ENCODE peak calls at places on chromosomes 1 and 21, in four cellular contexts. X is heart left ventricle, N is OCI-LY7, W is aorta. A is an unnamed sample.
A peak's percentile ranks its signal among the peaks of the same experiment; 100 is the strongest.

GRCh38 chr1:232044728-232045127 is 418.1 kb downstream of the DISC1 start:
- DNase-seq in N (no peak), X (no peak), W (no peak), A (no peak)

GRCh38 chr1:2480986-2481364 is 4.9 kb downstream of the PLCH2 start:
- DNase-seq in W (no peak), X (no peak), N (no peak), A (no peak)

GRCh38 chr1:25743164-25744139 is 56.5 kb upstream of the SELENON start:
- DNase-seq in X (peak; percentile 92), N (no peak), W (peak; percentile 93), A (peak; percentile 94)

GRCh38 chr1:37808369-37809319 is 636 bp upstream of the YRDC start:
- DNase-seq in N (peak; percentile 37), W (peak; percentile 82), X (peak; percentile 76), A (peak; percentile 94)

GRCh38 chr1:12434174-12434573 is 183.8 kb downstream of the DHRS3 start:
- DNase-seq in N (no peak), W (peak; percentile 61), X (no peak), A (no peak)

GRCh38 chr1:229381234-229381633 is 38.4 kb upstream of the CCSAP start:
- DNase-seq in N (no peak), X (no peak), W (no peak), A (no peak)

GRCh38 chr1:230069813-230070212 is 2.8 kb downstream of the GALNT2 start:
- DNase-seq in N (no peak), W (no peak), X (no peak), A (peak; percentile 39)

GRCh38 chr1:110595311-110595710 is 10.8 kb downstream of the KCNA2 start:
- DNase-seq in N (no peak), W (no peak), X (no peak), A (no peak)

GRCh38 chr1:40316595-40317393 is at the start of gene COL9A2:
- DNase-seq in W (peak; percentile 68), X (peak; percentile 74), N (peak; percentile 75), A (no peak)

GRCh38 chr21:37829447-37829846 is 86.8 kb downstream of the KCNJ6 start:
- DNase-seq in N (no peak), X (no peak), W (no peak), A (peak; percentile 74)

GRCh38 chr1:50603274-50604271 is 180.3 kb upstream of the DMRTA2 start:
- DNase-seq in X (no peak), W (no peak), N (no peak), A (no peak)

GRCh38 chr1:101257500-101258325 is 20.9 kb downstream of the S1PR1 start:
- DNase-seq in W (no peak), N (no peak), X (no peak), A (peak; percentile 66)

GRCh38 chr1:94335950-94336349 is 82.2 kb upstream of the ABCD3 start:
- DNase-seq in W (peak; percentile 69), N (peak; percentile 16), X (no peak), A (peak; percentile 76)

GRCh38 chr1:9494936-9495758 is 44.1 kb upstream of the SLC25A33 start:
- DNase-seq in X (peak; percentile 77), N (peak; percentile 82), W (peak; percentile 58), A (peak; percentile 63)

GRCh38 chr1:213060836-213061235 is 9.8 kb downstream of the RPS6KC1 start:
- DNase-seq in N (no peak), X (no peak), W (no peak), A (no peak)

GRCh38 chr1:72186733-72187307 is 95.5 kb downstream of the NEGR1 start:
- DNase-seq in W (no peak), X (no peak), N (no peak), A (no peak)

GRCh38 chr1:220655509-220655908 is 34.7 kb upstream of the C1orf115 start:
- DNase-seq in X (no peak), N (no peak), W (no peak), A (no peak)

GRCh38 chr1:163056832-163057231 is 12.3 kb upstream of the RGS4 start:
- DNase-seq in W (no peak), X (no peak), N (no peak), A (no peak)

GRCh38 chr1:47592296-47592975 is 154.6 kb downstream of the FOXD2 start:
- DNase-seq in X (no peak), N (no peak), W (no peak), A (no peak)

GRCh38 chr1:68057564-68057963 is 7.1 kb upstream of the DIRAS3 start:
- DNase-seq in N (no peak), X (no peak), W (no peak), A (no peak)

GRCh38 chr1:220887868-220888664 is 8.8 kb downstream of the HLX start:
- DNase-seq in X (no peak), N (no peak), W (no peak), A (peak; percentile 25)

GRCh38 chr1:22673486-22674409 is 20.7 kb downstream of the C1QB start:
- DNase-seq in X (no peak), W (peak; percentile 67), N (peak; percentile 36), A (peak; percentile 58)

GRCh38 chr1:111795401-111795800 is 39.7 kb downstream of the DDX20 start:
- DNase-seq in X (no peak), N (no peak), W (no peak), A (no peak)

GRCh38 chr1:24566266-24566867 is 10.5 kb downstream of the NCMAP start:
- DNase-seq in W (no peak), X (no peak), N (no peak), A (no peak)

GRCh38 chr1:38138498-38139233 is 92.1 kb upstream of the POU3F1 start:
- DNase-seq in X (peak; percentile 83), N (no peak), W (peak; percentile 90), A (peak; percentile 67)

GRCh38 chr1:118101445-118101844 is 83.6 kb downstream of the SPAG17 start:
- DNase-seq in X (no peak), W (no peak), N (no peak), A (no peak)

GRCh38 chr1:30284728-30285460 is 438.5 kb downstream of the MATN1 start:
- DNase-seq in W (no peak), N (no peak), X (no peak), A (no peak)
- H3K4me1 ChIP-seq in W (no peaks in the 10 kb centered on the region), N (no peaks in the 10 kb centered on the region), X (no peaks in the 10 kb centered on the region), A (no peaks in the 10 kb centered on the region)

GRCh38 chr1:31932491-31933316 is 5.5 kb downstream of the PTP4A2 start:
- DNase-seq in W (no peak), N (peak; percentile 56), X (no peak), A (no peak)
- H3K27ac ChIP-seq in W (peak overlapping the region; percentile 57), N (peak overlapping the region; percentile 75), X (peak overlapping the region; percentile 2), A (no peak overlapping the region)

DNA sequence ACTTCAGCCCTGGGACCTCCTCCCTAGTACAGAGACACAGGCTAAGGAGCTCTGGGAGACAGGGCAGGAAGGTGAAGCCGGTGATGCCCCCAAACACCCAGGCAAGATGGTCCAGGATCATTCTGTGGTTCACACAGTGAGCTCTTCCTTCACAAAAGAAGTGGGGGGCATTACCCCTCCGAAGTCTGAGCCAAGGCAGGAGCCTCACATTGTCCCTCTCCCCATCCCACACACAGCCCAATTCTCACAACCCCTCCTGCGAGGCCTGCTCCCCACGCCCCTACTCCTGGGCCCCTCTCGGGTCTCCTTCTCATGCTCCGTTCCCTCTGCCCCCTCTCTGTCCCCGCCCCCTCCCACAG is 10.7 kb downstream of the MEF2D start:
- DNase-seq in X (no peak), N (peak; percentile 11), W (no peak), A (no peak)
- H3K4me1 ChIP-seq in X (peaks cover 91% of the 10 kb centered on the region), N (peaks cover 93% of the 10 kb centered on the region), W (peaks cover 11% of the 10 kb centered on the region), A (peaks cover 39% of the 10 kb centered on the region)

GRCh38 chr1:87295720-87296119 is 33.0 kb upstream of the LMO4 start:
- DNase-seq in N (no peak), X (no peak), W (no peak), A (no peak)
- H3K27ac ChIP-seq in N (no peak overlapping the region), X (no peak overlapping the region), W (no peak overlapping the region), A (no peak overlapping the region)

GRCh38 chr1:182552527-182552926 is 36.5 kb downstream of the RNASEL start:
- DNase-seq in X (no peak), W (no peak), N (no peak), A (no peak)
- H3K4me1 ChIP-seq in X (no peaks in the 10 kb centered on the region), W (no peaks in the 10 kb centered on the region), N (peaks cover 6% of the 10 kb centered on the region), A (no peaks in the 10 kb centered on the region)

GRCh38 chr1:6010554-6010953 is 18.3 kb upstream of the NPHP4 start:
- DNase-seq in W (peak; percentile 13), N (no peak), X (peak; percentile 24), A (no peak)
- H3K27ac ChIP-seq in W (no peak overlapping the region), N (no peak overlapping the region), X (peak overlapping the region; percentile 16), A (no peak overlapping the region)

GRCh38 chr21:34076835-34077234 is 3.5 kb downstream of the MRPS6 start:
- DNase-seq in X (no peak), N (no peak), W (no peak), A (no peak)
- H3K4me1 ChIP-seq in X (peaks cover 15% of the 10 kb centered on the region), N (peaks cover 47% of the 10 kb centered on the region), W (peaks cover 12% of the 10 kb centered on the region), A (peaks cover 27% of the 10 kb centered on the region)